ENCODE peak calls at places on chromosomes 3 and 15, in seven cellular contexts. F is foreskin fibroblast, L is spleen, J is fibroblast of mammary gland, S is neural progenitor cell, T is GM23338, E is ovary. D is an unnamed sample.

GRCh38 chr3:16482770-16483531 is 30.5 kb downstream of the RFTN1 start:
- DNase-seq in F (no peak), L (peak), J (no peak), S (no peak), T (peak), E (no peak), D (no peak)

GRCh38 chr3:58824285-58824684 is 157.7 kb upstream of the FAM3D start:
- DNase-seq in F (peak), L (no peak), J (peak), S (peak), T (peak), E (no peak), D (no peak)

GRCh38 chr3:124372784-124373183 is 357.5 kb upstream of the UMPS start:
- DNase-seq in F (no peak), L (no peak), J (no peak), S (peak), T (peak), E (no peak), D (no peak)

GRCh38 chr15:98286200-98286599 is 325.7 kb downstream of the ARRDC4 start:
- DNase-seq in F (no peak), L (no peak), J (peak), S (no peak), T (no peak), E (no peak), D (no peak)

GRCh38 chr3:98856724-98857123 is 44.8 kb downstream of the DCBLD2 start:
- DNase-seq in F (no peak), L (no peak), J (no peak), S (no peak), T (no peak), E (no peak), D (no peak)

GRCh38 chr3:174035317-174035886 is 637.9 kb downstream of the NLGN1 start:
- DNase-seq in F (peak), L (no peak), J (peak), S (no peak), T (no peak), E (no peak), D (no peak)

GRCh38 chr15:25177955-25178801 is 223.4 kb downstream of the SNRPN start:
- DNase-seq in F (no peak), L (peak), J (no peak), S (no peak), T (no peak), E (peak), D (no peak)

GRCh38 chr3:52361454-52361853 is 45.3 kb downstream of the DNAH1 start:
- DNase-seq in F (no peak), L (no peak), J (no peak), S (no peak), T (no peak), E (no peak), D (no peak)

GRCh38 chr3:194730369-194730768 is 44.7 kb downstream of the FAM43A start:
- DNase-seq in F (peak), L (no peak), J (no peak), S (peak), T (peak), E (no peak), D (no peak)

GRCh38 chr3:7309707-7310106 is 448.8 kb downstream of the GRM7 start:
- DNase-seq in F (no peak), L (no peak), J (peak), S (no peak), T (peak), E (no peak), D (no peak)

GRCh38 chr3:42014443-42014945 is 52.6 kb upstream of the ULK4 start:
- DNase-seq in F (peak), L (no peak), J (peak), S (peak), T (no peak), E (no peak), D (no peak)

GRCh38 chr3:52253314-52254260 is 8.0 kb downstream of the PPM1M start:
- DNase-seq in F (no peak), L (peak), J (no peak), S (no peak), T (no peak), E (no peak), D (no peak)

GRCh38 chr3:130516645-130517512 is at the start of gene COL6A6:
- DNase-seq in F (peak), L (no peak), J (peak), S (peak), T (peak), E (peak), D (no peak)

GRCh38 chr15:78638658-78639314 is 2.2 kb downstream of the CHRNB4 start:
- DNase-seq in F (peak), L (no peak), J (peak), S (peak), T (peak), E (no peak), D (no peak)

GRCh38 chr15:38879909-38880471 is 315.4 kb upstream of the RASGRP1 start:
- DNase-seq in F (peak), L (no peak), J (peak), S (no peak), T (no peak), E (peak), D (no peak)

GRCh38 chr3:149506540-149506939 is 32.0 kb downstream of the TM4SF4 start:
- DNase-seq in F (peak), L (no peak), J (peak), S (no peak), T (no peak), E (no peak), D (no peak)

GRCh38 chr15:29888651-29889050 is 66.4 kb upstream of the TJP1 start:
- DNase-seq in F (peak), L (no peak), J (no peak), S (peak), T (peak), E (no peak), D (no peak)

GRCh38 chr3:4730734-4731133 is 237.6 kb downstream of the ITPR1 start:
- DNase-seq in F (no peak), L (no peak), J (no peak), S (no peak), T (no peak), E (no peak), D (no peak)

GRCh38 chr3:13353936-13354542 is 66.1 kb downstream of the NUP210 start:
- DNase-seq in F (no peak), L (no peak), J (peak), S (peak), T (no peak), E (no peak), D (no peak)

GRCh38 chr3:162112719-162113118 is 616.1 kb downstream of the OTOL1 start:
- DNase-seq in F (no peak), L (no peak), J (no peak), S (no peak), T (no peak), E (no peak), D (no peak)

GRCh38 chr3:66138336-66139234 is 82.2 kb upstream of the SLC25A26 start:
- DNase-seq in F (peak), L (no peak), J (peak), S (peak), T (peak), E (no peak), D (no peak)

GRCh38 chr3:102102394-102102793 is 253.1 kb downstream of the NFKBIZ start:
- DNase-seq in F (no peak), L (no peak), J (no peak), S (no peak), T (no peak), E (no peak), D (no peak)

GRCh38 chr3:146813496-146813895 is 208.3 kb upstream of the PLSCR5 start:
- DNase-seq in F (peak), L (no peak), J (no peak), S (no peak), T (no peak), E (no peak), D (no peak)

GRCh38 chr15:77004189-77004588 is 9.3 kb downstream of the PSTPIP1 start:
- DNase-seq in F (no peak), L (peak), J (no peak), S (no peak), T (no peak), E (no peak), D (no peak)

GRCh38 chr3:119800844-119801243 is 18.9 kb downstream of the NR1I2 start:
- DNase-seq in F (no peak), L (no peak), J (no peak), S (no peak), T (no peak), E (no peak), D (no peak)

GRCh38 chr3:197256836-197257444 is 41.5 kb downstream of the DLG1 start:
- DNase-seq in F (peak), L (no peak), J (peak), S (peak), T (peak), E (no peak), D (no peak)

GRCh38 chr3:2896281-2896967 is 213.8 kb downstream of the IL5RA start:
- DNase-seq in F (no peak), L (no peak), J (no peak), S (no peak), T (no peak), E (no peak), D (no peak)

DNA sequence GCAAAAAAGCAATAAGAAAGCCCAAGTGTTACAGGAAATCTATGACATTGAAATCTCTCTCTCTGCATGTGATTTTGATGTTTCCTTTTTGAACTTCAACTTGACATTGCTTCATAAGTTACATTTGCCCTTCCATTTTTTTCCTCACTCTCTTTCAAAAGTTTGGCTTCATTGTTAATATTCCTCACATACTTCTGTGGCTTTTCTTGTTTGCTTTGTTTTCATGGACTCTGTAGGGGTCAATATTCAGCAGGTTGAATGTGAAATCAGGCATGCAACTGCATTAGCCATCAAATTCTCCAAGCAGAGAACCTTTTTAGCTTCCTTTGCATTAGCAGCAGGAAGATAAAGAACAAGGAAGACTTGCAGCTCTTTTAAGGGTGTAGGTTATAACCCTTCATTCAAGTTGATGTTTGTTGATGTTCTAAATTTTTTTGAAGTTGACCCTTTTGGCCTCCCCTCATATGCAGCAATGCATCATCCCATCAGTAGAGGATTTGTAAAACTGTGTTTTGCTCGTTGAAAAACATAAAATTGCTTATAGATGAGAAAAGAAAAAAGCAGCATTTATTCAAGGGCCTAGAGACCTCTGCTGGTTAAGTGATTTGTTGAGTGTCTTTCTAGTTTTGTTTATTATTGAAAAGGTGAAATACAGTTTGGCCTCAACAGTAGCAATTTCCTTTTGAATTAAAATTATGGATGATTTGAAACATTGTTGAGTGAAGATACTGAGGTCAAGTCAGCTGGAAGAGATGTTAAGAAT is 211.4 kb downstream of the IL5RA start:
- DNase-seq in F (no peak), L (no peak), J (no peak), S (no peak), T (peak), E (no peak), D (no peak)
- TF ChIP-seq CTCF in F (no peak), L (no peak), J (no peak), S (no peak), T (no peak), E (no peak), D (no peak)

GRCh38 chr3:110420158-110420641 is 651.4 kb upstream of the NECTIN3 start:
- DNase-seq in F (peak), L (no peak), J (peak), S (no peak), T (no peak), E (no peak), D (no peak)
- H3K4me3 ChIP-seq in F (peak), L (no peak), J (peak), S (no peak), T (no peak), E (no peak), D (no peak)

GRCh38 chr3:47420511-47421484 is 40.0 kb downstream of the PTPN23 start:
- DNase-seq in F (peak), L (peak), J (peak), S (peak), T (peak), E (peak), D (no peak)

GRCh38 chr3:47416041-47416440 is 35.2 kb downstream of the PTPN23 start:
- DNase-seq in F (no peak), L (no peak), J (no peak), S (no peak), T (peak), E (no peak), D (no peak)

GRCh38 chr3:47419083-47420043 is 38.5 kb downstream of the PTPN23 start:
- DNase-seq in F (no peak), L (peak), J (no peak), S (no peak), T (no peak), E (no peak), D (no peak)

GRCh38 chr3:47420044-47420430 is 39.2 kb downstream of the PTPN23 start:
- DNase-seq in F (no peak), L (peak), J (no peak), S (no peak), T (no peak), E (no peak), D (no peak)

DNA sequence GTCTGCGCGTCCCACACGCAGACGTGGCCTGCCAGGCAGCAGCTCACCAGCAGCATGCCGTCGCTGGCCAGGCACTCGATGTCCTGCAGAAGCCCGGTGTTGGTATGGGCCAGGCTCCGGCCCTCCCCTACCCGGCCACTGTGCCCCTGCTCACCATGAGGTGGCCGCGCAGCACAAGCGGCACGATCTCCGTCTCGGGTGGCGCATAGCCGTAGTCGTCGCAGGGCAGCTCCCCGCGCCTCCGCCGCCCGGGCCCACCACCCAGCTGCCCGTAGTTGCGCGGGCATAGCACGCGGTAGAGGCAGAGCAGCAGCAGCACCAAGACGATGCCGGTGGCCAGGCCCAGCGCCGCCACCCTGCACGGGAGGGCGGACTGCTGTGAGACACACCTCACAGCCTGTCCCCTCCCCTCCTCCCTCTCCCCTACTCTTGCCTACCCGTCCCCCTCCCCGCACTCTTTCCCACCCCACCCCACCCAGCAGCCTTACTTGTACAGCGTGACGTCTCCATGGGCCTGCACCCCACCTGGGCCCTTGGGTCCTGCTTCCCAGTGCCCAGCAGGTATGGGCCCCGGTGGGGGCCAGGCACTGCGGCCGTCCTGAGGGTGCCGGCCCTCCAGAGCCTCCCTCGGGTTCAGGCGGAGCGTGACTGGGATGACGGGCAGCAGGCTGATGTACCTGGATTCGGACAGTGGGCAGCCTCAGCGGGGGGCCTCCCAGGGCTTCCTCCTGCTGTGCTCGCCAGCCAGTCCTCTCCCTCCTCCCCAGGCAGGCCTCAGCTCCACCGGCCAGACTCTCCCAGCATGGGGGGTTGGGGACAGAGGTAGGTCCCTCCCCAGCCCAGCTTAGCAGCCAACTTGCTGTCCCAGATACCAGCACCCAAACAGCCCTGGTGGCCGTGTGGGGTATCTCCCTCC is 37.6 kb downstream of the PTPN23 start:
- DNase-seq in F (no peak), L (peak), J (no peak), S (no peak), T (no peak), E (no peak), D (no peak)
- TF ChIP-seq CTCF in F (no peak), L (no peak), J (no peak), S (peak), T (no peak), E (no peak), D (no peak)

DNA sequence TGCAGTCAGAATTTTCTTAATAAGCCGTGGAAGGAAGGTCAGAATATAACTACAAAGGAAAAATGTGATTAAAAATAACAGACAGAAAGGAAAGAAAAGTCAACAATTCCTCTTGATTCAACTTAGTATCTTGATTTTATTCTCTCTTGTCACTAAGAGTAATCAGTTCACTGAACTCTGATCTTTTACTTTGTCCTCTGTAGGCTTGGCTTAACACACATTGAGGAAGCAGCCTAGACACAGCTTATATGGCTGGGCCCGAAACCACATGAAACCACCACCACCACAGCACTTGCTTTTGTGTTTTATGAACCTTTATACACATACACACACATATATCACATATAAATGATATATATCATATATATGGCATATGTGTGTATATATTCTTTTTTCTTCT is 1233.7 kb upstream of the ALCAM start:
- DNase-seq in F (no peak), L (no peak), J (no peak), S (peak), T (no peak), E (no peak), D (no peak)
- H3K4me3 ChIP-seq in F (no peak), L (no peak), J (no peak), S (no peak), T (no peak), E (no peak), D (no peak)

GRCh38 chr3:126818696-126819095 is 114.7 kb downstream of the CHCHD6 start:
- DNase-seq in F (no peak), L (no peak), J (no peak), S (no peak), T (no peak), E (no peak), D (no peak)
- TF ChIP-seq CTCF in F (no peak), L (no peak), J (no peak), S (no peak), T (no peak), E (no peak), D (no peak)

DNA sequence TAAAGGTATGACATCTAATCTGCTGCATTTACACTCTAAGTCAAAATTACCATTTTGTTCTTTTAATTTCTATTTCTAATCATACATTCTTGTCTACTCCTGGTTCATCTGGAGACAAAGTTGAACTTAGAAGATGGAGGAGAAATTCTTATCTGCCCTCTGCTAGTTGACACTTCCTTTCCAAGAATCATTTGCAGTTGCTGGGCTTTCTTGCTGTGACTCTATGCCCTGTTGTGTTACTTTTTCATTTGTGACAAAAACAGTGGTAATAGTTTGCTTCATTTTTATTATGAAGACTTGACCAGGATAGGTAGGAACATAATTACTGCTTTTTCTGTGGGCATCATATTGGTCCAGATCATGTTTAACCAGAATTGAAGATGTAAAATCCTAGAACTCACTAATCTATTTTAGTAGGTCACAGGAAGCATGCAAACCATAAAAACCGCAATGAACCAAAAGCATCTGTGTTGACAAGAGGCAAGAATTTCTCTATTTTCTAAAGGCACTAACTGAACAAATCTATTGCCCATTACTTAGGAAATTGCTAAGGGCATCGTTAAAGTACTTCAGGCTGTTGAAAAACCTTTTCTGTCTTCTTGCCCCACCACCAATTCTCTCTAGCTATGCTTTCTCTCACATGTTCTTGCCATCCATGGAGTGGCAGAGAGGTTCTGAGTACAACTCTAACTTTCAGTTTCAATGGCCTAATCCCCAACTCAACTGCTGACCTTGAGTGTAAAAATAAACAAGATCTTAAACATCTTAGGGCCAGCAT is 4.2 kb upstream of the CCR2 start:
- DNase-seq in F (no peak), L (no peak), J (no peak), S (no peak), T (no peak), E (no peak), D (no peak)
- H3K4me3 ChIP-seq in F (no peak), L (no peak), J (no peak), S (no peak), T (no peak), E (no peak), D (no peak)

GRCh38 chr3:67598814-67599556 is 55.4 kb downstream of the SUCLG2 start:
- DNase-seq in F (no peak), L (no peak), J (no peak), S (no peak), T (no peak), E (no peak), D (no peak)

GRCh38 chr3:67595424-67595823 is 59.0 kb downstream of the SUCLG2 start:
- DNase-seq in F (no peak), L (no peak), J (no peak), S (no peak), T (no peak), E (no peak), D (no peak)

GRCh38 chr3:67593761-67594234 is 60.6 kb downstream of the SUCLG2 start:
- DNase-seq in F (peak), L (no peak), J (peak), S (no peak), T (peak), E (no peak), D (no peak)
- TF ChIP-seq CTCF in F (no peak), L (no peak), J (peak), S (peak), T (peak), E (no peak), D (no peak)